ENCODE peak calls at places on chromosomes 1 and 21, in six cellular contexts. W is heart left ventricle, I is AG10803, H is suprapubic skin, R is neural progenitor cell, U is heart right ventricle. F is an unnamed sample.

GRCh38 chr1:40626383-40626770 is 39.1 kb downstream of the RIMS3 start:
- DNase-seq in R (no peak), U (no peak), W (no peak), I (no peak), H (no peak), F (no peak)

GRCh38 chr1:31714442-31715096 is 10.8 kb upstream of the COL16A1 start:
- DNase-seq in H (peak), W (peak), U (peak), I (peak), R (peak), F (peak)

GRCh38 chr1:201019321-201019977 is 4.1 kb downstream of the KIF21B start:
- DNase-seq in I (peak), R (no peak), W (peak), U (peak), H (no peak), F (peak)

GRCh38 chr1:156146749-156147405 is 6.5 kb upstream of the SEMA4A start:
- DNase-seq in H (no peak), W (no peak), R (no peak), U (no peak), I (peak), F (no peak)

GRCh38 chr1:35807614-35808375 is at the start of gene AGO4:
- DNase-seq in H (peak), U (peak), W (peak), R (peak), I (peak), F (peak)

GRCh38 chr1:204128964-204129896 is 22.6 kb downstream of the ETNK2 start:
- DNase-seq in U (peak), W (peak), H (peak), R (peak), I (peak), F (peak)

GRCh38 chr1:25926731-25927496 is 20.7 kb upstream of the STMN1 start:
- DNase-seq in I (no peak), R (peak), U (no peak), H (no peak), W (no peak), F (no peak)

GRCh38 chr1:75233302-75233929 is 99.2 kb downstream of the LHX8 start:
- DNase-seq in W (no peak), I (peak), H (no peak), R (peak), U (no peak), F (peak)

GRCh38 chr1:235423214-235423652 is 56.0 kb downstream of the TBCE start:
- DNase-seq in U (no peak), I (no peak), H (no peak), W (no peak), R (no peak), F (no peak)

GRCh38 chr1:39398278-39399010 is 93.0 kb upstream of the BMP8A start:
- DNase-seq in I (peak), U (no peak), R (peak), W (peak), H (peak), F (peak)

GRCh38 chr1:244788493-244789275 is 46.8 kb upstream of the COX20 start:
- DNase-seq in R (no peak), I (no peak), H (no peak), U (no peak), W (no peak), F (no peak)

GRCh38 chr1:244050835-244051444 is at the start of gene ZBTB18:
- DNase-seq in W (no peak), R (peak), H (no peak), I (peak), U (no peak), F (peak)

GRCh38 chr21:41879190-41879998 is at the start of gene PRDM15:
- DNase-seq in H (peak), R (peak), I (peak), W (peak), U (peak), F (peak)

GRCh38 chr1:243483084-243483845 is 227.4 kb downstream of the SDCCAG8 start:
- DNase-seq in H (no peak), W (no peak), U (no peak), R (peak), I (no peak), F (no peak)

GRCh38 chr1:213759359-213760181 is 228.2 kb upstream of the PROX1 start:
- DNase-seq in U (no peak), I (no peak), R (no peak), W (no peak), H (no peak), F (no peak)

GRCh38 chr1:180849031-180849775 is 63.5 kb upstream of the KIAA1614 start:
- DNase-seq in U (no peak), H (no peak), W (no peak), I (no peak), R (no peak), F (no peak)

GRCh38 chr1:102897537-102897936 is 210.8 kb downstream of the COL11A1 start:
- DNase-seq in U (no peak), H (no peak), W (no peak), I (peak), R (no peak), F (peak)

GRCh38 chr1:220093361-220094015 is 444 bp upstream of the IARS2 start:
- DNase-seq in H (no peak), I (no peak), W (no peak), U (no peak), R (no peak), F (no peak)

GRCh38 chr1:23521588-23521987 is 9.4 kb downstream of the E2F2 start:
- DNase-seq in W (no peak), R (no peak), H (no peak), U (no peak), I (no peak), F (no peak)

GRCh38 chr1:238674331-238674730 is 712.0 kb upstream of the CHRM3 start:
- DNase-seq in H (no peak), I (no peak), W (no peak), R (no peak), U (no peak), F (no peak)

GRCh38 chr1:71464016-71464415 is 383.2 kb upstream of the ZRANB2 start:
- DNase-seq in H (no peak), W (no peak), I (peak), U (no peak), R (no peak), F (no peak)

GRCh38 chr1:161382214-161383019 is 14.7 kb upstream of the CFAP126 start:
- DNase-seq in I (peak), W (no peak), R (peak), H (no peak), U (no peak), F (peak)

GRCh38 chr1:245825128-245825901 is 670.5 kb downstream of the KIF26B start:
- DNase-seq in I (peak), R (no peak), U (no peak), W (no peak), H (no peak), F (peak)

GRCh38 chr1:103854279-103854678 is 104.6 kb downstream of the AMY1C start:
- DNase-seq in H (no peak), R (no peak), U (no peak), W (no peak), I (no peak), F (no peak)

GRCh38 chr21:46371204-46372013 is 47.5 kb downstream of the PCNT start:
- DNase-seq in R (no peak), I (no peak), H (no peak), W (no peak), U (no peak), F (no peak)

GRCh38 chr1:176068256-176068655 is 138.8 kb downstream of the COP1 start:
- DNase-seq in R (no peak), H (no peak), I (no peak), W (no peak), U (no peak), F (no peak)

GRCh38 chr1:218476385-218476784 is 131.2 kb downstream of the TGFB2 start:
- DNase-seq in I (peak), W (no peak), H (no peak), U (no peak), R (no peak), F (peak)

GRCh38 chr1:16183157-16183556 is 27.3 kb upstream of the EPHA2 start:
- DNase-seq in I (peak), R (no peak), W (no peak), H (peak), U (no peak), F (peak)

GRCh38 chr1:165395522-165396300 is 39.2 kb upstream of the LMX1A start:
- DNase-seq in U (no peak), H (no peak), W (no peak), I (no peak), R (no peak), F (no peak)

GRCh38 chr1:99579691-99580171 is 66.2 kb upstream of the PALMD start:
- DNase-seq in W (no peak), H (no peak), I (no peak), R (no peak), U (no peak), F (peak)

GRCh38 chr1:3518256-3518655 is 63.8 kb downstream of the ARHGEF16 start:
- DNase-seq in H (no peak), U (no peak), R (no peak), W (no peak), I (no peak), F (no peak)

GRCh38 chr1:207071426-207071825 is 17.2 kb upstream of the C4BPB start:
- DNase-seq in U (no peak), R (no peak), H (no peak), I (no peak), W (no peak), F (no peak)

GRCh38 chr1:81512242-81512641 is 288.5 kb upstream of the ADGRL2 start:
- DNase-seq in I (no peak), H (no peak), R (no peak), U (no peak), W (no peak), F (peak)

GRCh38 chr1:114026797-114027196 is 47.5 kb downstream of the OLFML3 start:
- DNase-seq in H (no peak), U (no peak), R (no peak), W (no peak), I (no peak), F (no peak)

GRCh38 chr1:47424336-47424982 is 8.4 kb downstream of the FOXE3 start:
- DNase-seq in W (no peak), H (no peak), I (peak), U (no peak), R (peak), F (peak)

DNA sequence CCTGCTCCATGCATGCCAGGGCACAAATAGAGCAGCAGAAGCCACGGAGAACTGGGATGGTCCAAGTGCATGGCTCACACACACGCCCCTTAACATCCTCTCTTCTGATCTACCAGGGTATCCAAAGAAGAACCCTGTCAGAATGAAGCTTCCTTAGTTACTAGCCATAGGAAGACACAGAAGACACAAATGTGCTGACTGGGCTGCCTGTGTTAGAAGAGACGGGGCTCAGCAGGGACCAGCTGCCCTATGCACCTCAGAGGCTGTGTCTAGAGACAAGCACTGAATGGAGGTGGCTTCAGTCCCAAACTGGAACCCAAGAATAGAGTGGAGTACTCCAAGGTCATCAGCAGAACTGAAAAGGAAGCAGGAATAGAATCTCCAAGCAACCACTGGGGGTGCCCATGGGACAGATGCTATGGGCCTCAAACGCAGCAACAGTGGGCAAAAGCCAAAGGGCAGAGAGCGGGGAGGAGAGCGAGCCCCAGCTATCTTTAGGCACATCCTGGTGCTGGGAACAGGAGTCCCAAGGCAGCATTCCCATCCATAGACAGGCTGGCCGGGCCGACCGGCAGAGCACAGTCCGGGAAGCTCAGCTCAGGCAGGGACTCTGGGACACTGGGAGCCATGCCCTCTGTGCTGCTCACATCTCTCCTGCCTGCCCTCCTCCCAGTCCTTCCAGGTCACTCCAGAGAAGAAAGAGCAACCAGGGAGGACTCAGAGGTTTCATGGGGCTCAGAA is 9.5 kb downstream of the SLC6A9 start:
- DNase-seq in I (no peak), U (peak), R (no peak), W (peak), H (no peak), F (no peak)
- TF ChIP-seq CTCF in I (no peak), U (no peak), R (no peak), W (no peak), H (no peak), F (no peak)

DNA sequence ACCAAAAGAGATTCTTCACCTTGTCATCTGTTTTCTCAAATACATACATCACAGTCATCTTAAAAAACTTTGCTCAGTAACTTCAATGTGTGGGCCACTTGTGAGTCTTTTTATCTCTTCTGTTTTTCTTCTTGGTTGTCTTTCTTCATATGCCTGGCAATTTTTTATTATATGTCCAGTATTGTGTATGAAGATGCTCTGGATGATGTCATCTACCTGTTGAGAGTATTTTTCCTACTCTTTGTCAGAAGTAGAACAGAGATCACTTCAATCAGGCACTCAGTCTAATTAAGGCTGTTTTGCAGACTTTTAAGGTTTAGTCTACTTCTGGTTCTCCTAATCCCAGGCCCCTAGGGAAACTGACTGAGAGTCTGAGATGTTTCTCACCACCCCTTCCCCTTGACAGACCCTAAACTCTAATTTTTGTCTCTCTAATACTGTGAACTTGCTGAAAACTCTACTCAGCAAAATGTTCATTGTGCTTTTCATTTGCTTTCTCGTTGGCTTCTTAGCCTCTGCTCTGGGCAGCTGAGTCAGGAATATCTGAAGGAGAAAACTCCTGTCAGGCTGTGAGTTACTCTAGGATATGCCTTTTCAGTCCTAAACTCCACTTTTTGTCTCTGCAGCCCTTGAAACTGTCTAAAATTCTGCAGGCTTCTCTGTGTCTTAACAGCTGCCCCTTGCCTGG is 33.0 kb upstream of the DNAJC6 start:
- DNase-seq in U (no peak), R (no peak), W (no peak), H (no peak), I (no peak), F (no peak)
- H3K4me3 ChIP-seq in U (no peak), R (no peak), W (no peak), H (no peak), I (no peak), F (no peak)

DNA sequence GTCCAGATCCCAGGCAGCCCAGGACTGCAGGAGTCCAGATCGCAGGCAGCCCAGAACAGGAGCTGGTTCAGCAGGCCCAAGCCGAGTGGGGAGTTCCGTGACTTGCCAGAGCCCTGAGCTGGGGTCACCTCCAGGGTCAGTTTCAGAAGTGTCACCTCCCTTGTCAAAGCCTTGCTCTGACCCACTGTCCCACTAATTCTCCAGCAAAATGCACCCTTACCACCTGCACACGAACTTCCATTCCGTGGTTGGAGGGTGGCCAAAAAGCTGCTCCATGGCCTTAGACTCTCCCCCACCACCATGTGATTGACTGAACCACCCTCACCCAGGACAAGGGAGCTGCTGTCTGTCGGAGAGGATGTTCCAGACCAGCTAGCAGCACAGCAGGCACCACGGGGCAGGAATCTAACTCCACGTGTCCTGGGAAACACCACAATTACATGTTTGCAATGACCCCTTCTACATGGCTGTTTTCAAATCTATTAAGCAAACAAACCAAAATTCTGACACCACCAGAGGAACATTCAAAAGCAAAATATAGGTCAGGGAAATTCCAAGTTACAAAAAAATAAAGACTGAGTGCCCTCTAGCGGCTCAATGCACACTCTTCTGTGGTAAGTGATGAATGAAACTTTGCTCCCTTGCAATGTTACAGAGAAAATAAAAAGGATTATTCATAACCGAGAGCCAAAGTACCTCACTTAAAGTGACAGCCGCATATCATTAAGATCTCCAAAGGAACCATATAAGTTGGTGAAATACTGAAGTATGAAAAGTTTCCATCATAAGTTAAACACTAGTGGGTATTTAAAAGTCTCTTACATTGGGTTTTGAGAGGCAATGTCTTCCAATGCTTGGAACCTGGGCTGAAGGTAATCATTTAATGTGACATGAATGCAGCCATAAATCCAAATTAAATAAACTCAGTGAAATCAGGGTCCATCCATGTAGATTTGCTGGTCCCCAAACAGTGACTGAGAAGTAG is 76.3 kb downstream of the NPHP4 start:
- DNase-seq in H (no peak), R (peak), I (peak), U (no peak), W (no peak), F (peak)
- TF ChIP-seq CTCF in H (peak), R (peak), I (peak), U (peak), W (peak), F (peak)

GRCh38 chr1:38261574-38261973 is 215.0 kb upstream of the POU3F1 start:
- DNase-seq in W (no peak), U (no peak), R (no peak), H (no peak), I (no peak), F (no peak)
- H3K4me3 ChIP-seq in W (no peak), U (no peak), R (no peak), H (no peak), I (no peak), F (no peak)

DNA sequence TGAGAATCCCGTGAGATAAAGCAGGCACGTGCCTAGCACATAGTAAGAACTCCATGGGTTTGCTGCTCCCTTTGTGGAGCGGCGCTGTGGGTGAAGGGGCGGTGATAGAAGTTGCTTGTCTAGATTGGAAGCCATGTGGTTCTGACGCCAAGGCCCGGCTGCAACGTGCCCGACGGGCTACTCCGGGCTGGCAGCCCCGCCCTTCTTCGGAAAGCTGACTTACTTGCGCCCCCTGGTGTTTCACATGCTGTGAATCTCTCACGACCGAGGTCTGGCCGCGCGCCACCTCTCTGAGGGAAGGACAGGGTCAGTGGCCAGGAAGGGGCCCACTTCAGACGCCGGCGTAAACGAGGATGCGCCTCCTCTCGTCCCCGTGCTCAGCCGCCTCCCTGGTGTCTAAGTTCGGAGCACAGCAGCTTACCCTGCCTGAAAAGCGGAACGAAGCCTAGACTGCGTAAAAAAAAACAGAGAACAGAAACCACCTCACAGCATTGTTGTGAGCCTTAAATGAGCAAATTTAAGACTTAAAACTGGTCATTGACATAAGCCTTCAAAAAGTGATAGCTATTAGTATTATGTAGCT is 42.6 kb upstream of the WNT2B start:
- DNase-seq in H (peak), W (peak), U (peak), I (peak), R (peak), F (peak)
- TF ChIP-seq CTCF in H (peak), W (peak), U (peak), I (peak), R (peak), F (peak)

DNA sequence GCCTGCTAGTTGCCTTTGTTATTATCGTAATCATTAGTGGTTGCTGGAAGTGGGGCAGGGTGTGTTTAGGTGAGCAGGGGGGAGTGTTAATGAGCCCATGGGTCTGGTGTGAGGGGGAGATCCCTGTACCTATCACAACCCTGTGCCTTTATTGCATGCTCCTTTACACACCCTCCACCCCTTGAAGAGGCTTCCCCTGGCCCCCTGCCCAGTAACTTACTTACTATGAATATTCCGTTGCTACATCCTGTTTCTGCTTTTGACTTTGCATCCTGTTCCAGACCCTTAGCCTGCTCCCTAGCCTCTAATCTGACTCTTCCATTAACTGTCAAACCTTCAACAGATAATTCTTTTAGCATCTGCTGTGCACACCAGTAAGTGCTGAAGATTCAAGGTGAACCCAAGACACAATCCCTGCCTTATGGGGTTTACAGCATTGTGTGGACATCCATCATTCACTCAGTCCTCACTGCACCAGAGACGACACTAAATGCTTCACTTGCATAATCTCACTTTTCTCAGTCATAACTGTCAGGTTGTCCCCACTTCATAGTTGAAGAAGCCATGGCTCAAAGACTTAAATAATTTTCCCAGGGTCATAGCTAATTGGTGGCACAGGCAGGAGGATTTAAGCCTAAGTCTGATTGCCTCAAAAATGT is 47.9 kb downstream of the CDC7 start:
- DNase-seq in R (no peak), H (no peak), I (no peak), W (no peak), U (no peak), F (no peak)
- H3K4me3 ChIP-seq in R (no peak), H (no peak), I (no peak), W (no peak), U (no peak), F (no peak)

GRCh38 chr1:168550971-168551370 is 7.2 kb upstream of the XCL2 start:
- DNase-seq in W (no peak), R (no peak), H (no peak), I (peak), U (no peak), F (peak)
- TF ChIP-seq CTCF in W (no peak), R (no peak), H (no peak), I (no peak), U (no peak), F (no peak)

F was measured in fibroblast of pulmonary artery.